ENCODE peak calls at places on chromosomes 13 and 19, in four cellular contexts. One of them, this sample, is unnamed.

GRCh38 chr19:16262618-16263017 is 62.0 kb upstream of the KLF2 start:
- DNase-seq in lower leg skin: no peak
- DNase-seq in lower lobe of right lung: no peak
- DNase-seq in heart right ventricle: no peak
- DNase-seq in this sample: peak

GRCh38 chr13:27851049-27851448 is 58.8 kb downstream of the GSX1 start:
- DNase-seq in heart right ventricle: no peak
- DNase-seq in lower leg skin: no peak
- DNase-seq in lower lobe of right lung: no peak
- DNase-seq in this sample: no peak

GRCh38 chr19:30854661-30855060 is 482.5 kb downstream of the ZNF536 start:
- DNase-seq in lower leg skin: no peak
- DNase-seq in heart right ventricle: no peak
- DNase-seq in lower lobe of right lung: no peak
- DNase-seq in this sample: no peak

GRCh38 chr19:41219924-41220567 is 1.0 kb downstream of the AXL start:
- DNase-seq in heart right ventricle: peak
- DNase-seq in lower lobe of right lung: no peak
- DNase-seq in lower leg skin: no peak
- DNase-seq in this sample: peak

GRCh38 chr13:45691667-45692066 is 10.5 kb upstream of the CBY2 start:
- DNase-seq in lower lobe of right lung: no peak
- DNase-seq in lower leg skin: no peak
- DNase-seq in heart right ventricle: no peak
- DNase-seq in this sample: no peak

GRCh38 chr13:108082481-108082880 is 132.9 kb downstream of the LIG4 start:
- DNase-seq in lower leg skin: no peak
- DNase-seq in lower lobe of right lung: no peak
- DNase-seq in heart right ventricle: no peak
- DNase-seq in this sample: no peak

GRCh38 chr19:19137556-19138109 is 645 bp downstream of the TMEM161A start:
- DNase-seq in heart right ventricle: no peak
- DNase-seq in lower leg skin: no peak
- DNase-seq in lower lobe of right lung: no peak
- DNase-seq in this sample: peak

GRCh38 chr13:67867206-67867605 is 637.1 kb upstream of the PCDH9 start:
- DNase-seq in lower leg skin: no peak
- DNase-seq in lower lobe of right lung: no peak
- DNase-seq in heart right ventricle: no peak
- DNase-seq in this sample: no peak

GRCh38 chr13:67223024-67223423 is 7.1 kb downstream of the PCDH9 start:
- DNase-seq in lower leg skin: no peak
- DNase-seq in heart right ventricle: no peak
- DNase-seq in lower lobe of right lung: no peak
- DNase-seq in this sample: no peak

GRCh38 chr13:33230178-33230881 is 55.2 kb downstream of the STARD13 start:
- DNase-seq in lower lobe of right lung: no peak
- DNase-seq in heart right ventricle: no peak
- DNase-seq in lower leg skin: no peak
- DNase-seq in this sample: no peak

GRCh38 chr19:29014857-29015436 is 198.0 kb downstream of the UQCRFS1 start:
- DNase-seq in lower leg skin: no peak
- DNase-seq in heart right ventricle: no peak
- DNase-seq in lower lobe of right lung: no peak
- DNase-seq in this sample: no peak

GRCh38 chr13:87536899-87537298 is 134.3 kb upstream of the SLITRK5 start:
- DNase-seq in lower lobe of right lung: no peak
- DNase-seq in heart right ventricle: no peak
- DNase-seq in lower leg skin: no peak
- DNase-seq in this sample: no peak

GRCh38 chr19:43570174-43570791 is 5.0 kb downstream of the XRCC1 start:
- DNase-seq in lower leg skin: no peak
- DNase-seq in lower lobe of right lung: no peak
- DNase-seq in heart right ventricle: no peak
- DNase-seq in this sample: no peak

GRCh38 chr13:59208405-59209195 is 955.1 kb downstream of the DIAPH3 start:
- DNase-seq in lower lobe of right lung: no peak
- DNase-seq in heart right ventricle: no peak
- DNase-seq in lower leg skin: no peak
- DNase-seq in this sample: no peak

GRCh38 chr19:54837542-54837941 is 12.7 kb upstream of the KIR3DL2 start:
- DNase-seq in heart right ventricle: no peak
- DNase-seq in lower leg skin: no peak
- DNase-seq in lower lobe of right lung: no peak
- DNase-seq in this sample: no peak

GRCh38 chr13:20810808-20811207 is 37.0 kb upstream of the EEF1AKMT1 start:
- DNase-seq in lower lobe of right lung: no peak
- DNase-seq in lower leg skin: no peak
- DNase-seq in heart right ventricle: no peak
- DNase-seq in this sample: no peak

GRCh38 chr19:54338521-54338920 is 441 bp downstream of the LILRA4 start:
- DNase-seq in heart right ventricle: no peak
- DNase-seq in lower leg skin: no peak
- DNase-seq in lower lobe of right lung: no peak
- DNase-seq in this sample: no peak

GRCh38 chr19:38213911-38214625 is 10.0 kb downstream of the DPF1 start:
- DNase-seq in heart right ventricle: no peak
- DNase-seq in lower leg skin: no peak
- DNase-seq in lower lobe of right lung: no peak
- DNase-seq in this sample: no peak

GRCh38 chr13:51158923-51159322 is 47.8 kb upstream of the C13orf42 start:
- DNase-seq in heart right ventricle: no peak
- DNase-seq in lower lobe of right lung: no peak
- DNase-seq in lower leg skin: no peak
- DNase-seq in this sample: no peak

GRCh38 chr19:29054886-29055675 is 157.9 kb downstream of the UQCRFS1 start:
- DNase-seq in lower leg skin: no peak
- DNase-seq in heart right ventricle: no peak
- DNase-seq in lower lobe of right lung: no peak
- DNase-seq in this sample: no peak

GRCh38 chr19:39307822-39308530 is 11.8 kb downstream of the IFNL1 start:
- DNase-seq in lower lobe of right lung: no peak
- DNase-seq in heart right ventricle: no peak
- DNase-seq in lower leg skin: no peak
- DNase-seq in this sample: peak

GRCh38 chr13:102878491-102878890 is 32.7 kb downstream of the ERCC5 start:
- DNase-seq in heart right ventricle: no peak
- DNase-seq in lower lobe of right lung: no peak
- DNase-seq in lower leg skin: no peak
- DNase-seq in this sample: no peak

GRCh38 chr19:18513868-18514267 is 8.0 kb downstream of the ELL start:
- DNase-seq in heart right ventricle: peak
- DNase-seq in lower lobe of right lung: no peak
- DNase-seq in lower leg skin: peak
- DNase-seq in this sample: no peak

GRCh38 chr13:80671773-80672172 is 330.8 kb upstream of the SPRY2 start:
- DNase-seq in lower leg skin: no peak
- DNase-seq in heart right ventricle: no peak
- DNase-seq in lower lobe of right lung: no peak
- DNase-seq in this sample: no peak

GRCh38 chr13:29523199-29523931 is 72.1 kb downstream of the SLC7A1 start:
- DNase-seq in lower leg skin: no peak
- DNase-seq in heart right ventricle: peak
- DNase-seq in lower lobe of right lung: no peak
- DNase-seq in this sample: no peak

DNA sequence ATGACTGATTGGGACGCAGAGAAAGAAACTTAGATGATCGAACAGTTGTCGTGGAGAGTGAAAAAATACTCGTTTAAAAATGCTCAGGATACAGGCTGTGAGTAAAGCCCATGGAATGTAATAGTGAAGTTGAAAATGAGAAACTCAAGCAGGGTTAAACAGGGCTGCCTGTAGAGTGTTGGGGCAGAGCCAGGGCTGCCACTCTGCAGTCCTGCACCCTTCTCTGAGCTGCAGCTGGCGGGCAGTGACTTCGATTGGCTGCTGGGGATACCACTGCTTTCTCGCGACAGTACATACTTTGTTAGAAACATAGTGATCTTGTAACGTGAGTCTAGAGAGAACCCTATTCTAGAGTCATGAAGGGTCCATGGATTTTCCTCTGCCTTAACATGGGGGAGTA is 95.4 kb downstream of the ARHGEF7 start:
- DNase-seq in lower leg skin: no peak
- DNase-seq in lower lobe of right lung: peak
- DNase-seq in heart right ventricle: peak
- DNase-seq in this sample: peak
- H3K4me3 ChIP-seq in lower leg skin: no peak
- H3K4me3 ChIP-seq in lower lobe of right lung: peak
- H3K4me3 ChIP-seq in heart right ventricle: peak
- H3K4me3 ChIP-seq in this sample: no peak

DNA sequence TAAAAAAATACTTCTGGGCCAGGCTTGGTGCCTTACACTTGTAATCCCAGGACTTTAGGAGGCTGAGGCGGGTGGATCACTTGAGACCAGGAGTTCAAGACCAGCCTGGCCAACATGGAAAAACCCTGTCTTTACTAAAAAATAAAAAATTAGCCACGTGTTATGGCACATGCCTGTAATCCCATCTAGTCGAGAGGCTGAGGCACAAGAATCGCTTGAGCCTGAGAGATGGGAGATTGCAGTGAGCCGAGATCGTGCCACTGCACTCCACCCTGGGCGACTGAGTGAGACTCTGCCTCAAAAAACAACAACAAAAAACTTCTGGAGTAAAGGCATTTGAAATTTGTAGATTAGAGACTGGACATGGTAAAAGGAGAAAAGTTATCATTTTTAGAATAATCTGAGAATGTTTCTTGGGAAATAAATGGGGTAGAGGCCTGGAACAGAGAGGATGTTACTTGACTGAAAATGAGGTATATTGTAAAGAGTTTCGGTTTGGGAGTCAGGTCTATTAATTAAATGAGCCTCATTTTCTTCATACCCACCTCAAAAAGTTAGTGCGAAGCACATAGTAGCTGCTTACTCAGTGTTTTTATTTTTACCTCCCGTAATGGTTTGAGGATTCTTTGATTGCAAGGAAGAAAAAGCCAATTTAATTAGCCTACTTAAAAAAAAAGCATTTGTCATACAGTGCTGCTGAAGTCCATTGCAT is 2.6 kb downstream of the AKAP11 start:
- DNase-seq in heart right ventricle: no peak
- DNase-seq in lower lobe of right lung: no peak
- DNase-seq in lower leg skin: no peak
- DNase-seq in this sample: no peak
- H3K4me3 ChIP-seq in heart right ventricle: no peak
- H3K4me3 ChIP-seq in lower lobe of right lung: no peak
- H3K4me3 ChIP-seq in lower leg skin: no peak
- H3K4me3 ChIP-seq in this sample: no peak

DNA sequence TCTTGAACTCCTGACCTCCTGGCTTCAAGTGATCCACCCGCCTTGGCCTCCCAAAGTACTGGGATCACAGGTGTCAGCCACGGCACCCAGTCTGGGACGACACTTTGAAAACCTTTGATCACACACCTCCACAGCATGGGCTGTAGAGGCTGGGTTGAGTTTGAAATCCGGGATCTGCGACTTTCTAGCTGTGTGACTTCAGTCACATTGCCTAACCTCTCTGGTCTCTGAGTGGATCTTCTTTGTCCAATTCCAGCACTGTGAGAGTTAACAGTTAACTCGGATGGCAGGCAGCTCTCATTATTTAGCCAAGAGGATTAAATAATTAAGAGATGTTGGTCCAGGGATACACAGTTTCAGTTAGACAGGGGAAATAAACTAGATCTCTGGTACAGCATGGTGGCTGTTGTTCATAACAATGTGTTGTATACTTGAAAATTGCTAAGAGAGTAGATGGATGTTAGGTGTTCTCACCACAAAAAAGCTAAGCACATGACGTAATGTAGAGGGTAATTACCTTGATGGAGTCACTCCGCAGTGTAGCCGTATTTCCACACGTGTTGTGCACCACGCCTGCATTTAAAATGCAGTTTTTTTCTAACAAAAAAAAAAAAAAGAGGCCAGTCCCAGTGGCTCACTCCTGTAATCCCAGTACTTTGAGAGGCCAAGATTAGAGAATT is 1.9 kb downstream of the GALP start:
- DNase-seq in lower leg skin: no peak
- DNase-seq in lower lobe of right lung: no peak
- DNase-seq in heart right ventricle: no peak
- DNase-seq in this sample: no peak
- H3K4me3 ChIP-seq in lower leg skin: no peak
- H3K4me3 ChIP-seq in lower lobe of right lung: no peak
- H3K4me3 ChIP-seq in heart right ventricle: no peak
- H3K4me3 ChIP-seq in this sample: no peak

DNA sequence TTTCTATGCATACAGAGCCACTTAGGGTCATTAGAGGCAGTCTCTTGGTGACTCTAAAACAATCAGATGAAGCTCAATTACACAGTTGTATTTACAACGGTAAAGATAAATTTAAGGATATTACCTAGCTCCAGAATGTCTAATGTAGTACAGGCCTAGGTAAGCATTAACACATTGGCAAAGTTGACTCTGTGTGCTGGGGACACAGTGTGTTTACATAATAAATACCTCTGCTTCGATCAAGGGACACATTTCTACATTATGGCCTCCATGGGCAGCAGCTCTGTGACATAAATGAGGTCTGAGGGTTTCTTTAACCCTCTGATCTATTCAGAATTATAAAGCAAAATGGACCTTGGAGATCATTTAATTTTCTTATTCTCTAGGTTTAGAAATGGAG is 74.7 kb downstream of the SERP2 start:
- DNase-seq in lower leg skin: no peak
- DNase-seq in heart right ventricle: no peak
- DNase-seq in lower lobe of right lung: no peak
- DNase-seq in this sample: no peak
- H3K4me3 ChIP-seq in lower leg skin: no peak
- H3K4me3 ChIP-seq in heart right ventricle: no peak
- H3K4me3 ChIP-seq in lower lobe of right lung: no peak
- H3K4me3 ChIP-seq in this sample: no peak

GRCh38 chr19:2081873-2082810 is 14.0 kb downstream of the MOB3A start:
- DNase-seq in lower lobe of right lung: peak
- DNase-seq in heart right ventricle: no peak
- DNase-seq in lower leg skin: no peak
- DNase-seq in this sample: no peak

GRCh38 chr19:2077833-2078619 is 18.1 kb downstream of the MOB3A start:
- DNase-seq in lower lobe of right lung: no peak
- DNase-seq in lower leg skin: no peak
- DNase-seq in heart right ventricle: no peak
- DNase-seq in this sample: no peak

GRCh38 chr19:2079865-2080301 is 16.2 kb downstream of the MOB3A start:
- DNase-seq in heart right ventricle: no peak
- DNase-seq in lower leg skin: no peak
- DNase-seq in lower lobe of right lung: no peak
- DNase-seq in this sample: no peak

GRCh38 chr19:2079076-2079864 is 16.9 kb downstream of the MOB3A start:
- DNase-seq in lower lobe of right lung: no peak
- DNase-seq in heart right ventricle: no peak
- DNase-seq in lower leg skin: no peak
- DNase-seq in this sample: no peak

GRCh38 chr19:2080336-2080988 is 15.7 kb downstream of the MOB3A start:
- DNase-seq in lower lobe of right lung: no peak
- DNase-seq in heart right ventricle: no peak
- DNase-seq in lower leg skin: no peak
- DNase-seq in this sample: no peak
- H3K4me3 ChIP-seq in lower lobe of right lung: no peak
- H3K4me3 ChIP-seq in heart right ventricle: no peak
- H3K4me3 ChIP-seq in lower leg skin: no peak
- H3K4me3 ChIP-seq in this sample: no peak

This sample was measured in H7.